ENCODE peak calls at places on chromosomes 6 and 20, in ten cellular contexts. One of them, this sample, is unnamed.
A peak's percentile ranks its signal among the peaks of the same experiment; 100 is the strongest.

GRCh38 chr6:14060971-14061370 is 56.6 kb upstream of the CD83 start:
- DNase-seq in spleen: no peak
- DNase-seq in IMR-90: no peak
- DNase-seq in sigmoid colon: no peak
- DNase-seq in upper lobe of left lung: no peak
- DNase-seq in tibial nerve: no peak
- DNase-seq in breast epithelium: no peak
- DNase-seq in adrenal gland: no peak
- DNase-seq in ovary: no peak
- DNase-seq in Peyer's patch: no peak
- DNase-seq in this sample: no peak

GRCh38 chr6:81126150-81126549 is 626.3 kb downstream of the TENT5A start:
- DNase-seq in IMR-90: no peak
- DNase-seq in tibial nerve: no peak
- DNase-seq in upper lobe of left lung: no peak
- DNase-seq in Peyer's patch: no peak
- DNase-seq in ovary: no peak
- DNase-seq in spleen: no peak
- DNase-seq in adrenal gland: no peak
- DNase-seq in sigmoid colon: no peak
- DNase-seq in breast epithelium: no peak
- DNase-seq in this sample: no peak

GRCh38 chr6:143166247-143166695 is 105.6 kb downstream of the AIG1 start:
- DNase-seq in sigmoid colon: no peak
- DNase-seq in spleen: no peak
- DNase-seq in IMR-90: no peak
- DNase-seq in upper lobe of left lung: no peak
- DNase-seq in adrenal gland: no peak
- DNase-seq in Peyer's patch: no peak
- DNase-seq in breast epithelium: no peak
- DNase-seq in tibial nerve: no peak
- DNase-seq in ovary: no peak
- DNase-seq in this sample: no peak

GRCh38 chr6:122180132-122180531 is 219.3 kb upstream of the HSF2 start:
- DNase-seq in sigmoid colon: no peak
- DNase-seq in ovary: no peak
- DNase-seq in adrenal gland: no peak
- DNase-seq in Peyer's patch: no peak
- DNase-seq in spleen: no peak
- DNase-seq in tibial nerve: no peak
- DNase-seq in upper lobe of left lung: no peak
- DNase-seq in breast epithelium: no peak
- DNase-seq in IMR-90: peak; percentile 13
- DNase-seq in this sample: no peak

GRCh38 chr20:47776639-47777038 is 8.6 kb downstream of the SULF2 start:
- DNase-seq in upper lobe of left lung: no peak
- DNase-seq in tibial nerve: no peak
- DNase-seq in IMR-90: no peak
- DNase-seq in breast epithelium: no peak
- DNase-seq in adrenal gland: no peak
- DNase-seq in ovary: no peak
- DNase-seq in sigmoid colon: no peak
- DNase-seq in spleen: no peak
- DNase-seq in Peyer's patch: no peak
- DNase-seq in this sample: no peak

GRCh38 chr6:113457751-113458150 is 399.4 kb upstream of the MARCKS start:
- DNase-seq in Peyer's patch: no peak
- DNase-seq in upper lobe of left lung: no peak
- DNase-seq in tibial nerve: no peak
- DNase-seq in IMR-90: no peak
- DNase-seq in ovary: no peak
- DNase-seq in spleen: no peak
- DNase-seq in sigmoid colon: no peak
- DNase-seq in breast epithelium: no peak
- DNase-seq in adrenal gland: no peak
- DNase-seq in this sample: no peak

GRCh38 chr6:13915566-13916229 is 9.1 kb upstream of the RNF182 start:
- DNase-seq in tibial nerve: no peak
- DNase-seq in ovary: no peak
- DNase-seq in IMR-90: no peak
- DNase-seq in breast epithelium: no peak
- DNase-seq in adrenal gland: no peak
- DNase-seq in sigmoid colon: no peak
- DNase-seq in Peyer's patch: no peak
- DNase-seq in upper lobe of left lung: no peak
- DNase-seq in spleen: no peak
- DNase-seq in this sample: no peak

GRCh38 chr6:151199976-151200375 is 39.8 kb upstream of the AKAP12 start:
- DNase-seq in Peyer's patch: no peak
- DNase-seq in ovary: no peak
- DNase-seq in breast epithelium: no peak
- DNase-seq in upper lobe of left lung: no peak
- DNase-seq in sigmoid colon: no peak
- DNase-seq in spleen: no peak
- DNase-seq in IMR-90: no peak
- DNase-seq in adrenal gland: no peak
- DNase-seq in tibial nerve: no peak
- DNase-seq in this sample: no peak

DNA sequence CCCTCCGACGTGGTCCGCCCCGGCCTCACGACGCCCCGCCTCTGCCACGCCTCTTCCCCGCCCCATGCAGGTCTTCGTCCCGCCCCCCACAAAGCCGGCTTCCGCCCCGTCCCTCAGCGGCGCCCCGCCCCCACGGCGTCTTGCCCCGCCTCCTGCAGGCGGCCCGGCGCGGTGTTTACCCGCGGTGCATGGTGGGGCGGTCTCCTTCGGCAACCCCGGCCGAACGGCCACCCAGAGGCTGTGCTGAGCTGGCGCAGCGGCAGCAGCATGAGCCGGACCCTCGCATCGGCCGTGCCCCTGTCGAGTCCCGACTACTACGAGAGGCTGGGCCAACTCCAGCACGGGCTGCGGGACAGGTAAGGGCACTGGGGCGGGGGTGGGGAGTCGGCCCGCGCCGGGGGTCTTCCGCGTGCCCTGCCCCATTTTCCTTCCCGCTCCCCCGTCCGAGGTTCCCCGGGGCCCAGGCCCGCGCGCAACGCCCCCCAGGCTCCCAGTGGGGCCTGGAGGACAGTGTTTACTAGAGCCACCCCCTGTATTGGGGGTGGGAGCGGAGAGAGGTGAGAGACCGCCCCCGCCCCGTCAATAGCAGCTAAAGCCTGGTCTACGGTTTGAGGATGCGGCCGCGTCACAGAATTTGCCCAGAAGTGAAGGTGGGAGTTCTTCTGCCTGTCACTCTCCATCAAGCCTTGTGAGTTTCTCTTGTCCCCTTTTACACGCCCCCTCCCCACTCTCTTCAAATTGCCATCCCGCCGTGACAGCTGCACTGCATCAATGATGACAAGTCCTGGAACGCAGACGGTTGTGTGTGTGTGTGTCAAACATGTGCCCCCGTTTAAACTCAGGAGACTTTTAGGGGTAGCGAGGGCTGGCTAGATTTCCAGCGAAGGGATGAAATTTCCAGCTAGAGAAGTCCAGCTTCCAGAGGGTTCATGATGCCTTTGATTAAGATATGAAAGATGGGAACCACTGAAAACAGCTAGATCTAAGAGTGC is at the start of gene KIZ:
- DNase-seq in ovary: peak; percentile 99
- DNase-seq in upper lobe of left lung: peak; percentile 100
- DNase-seq in Peyer's patch: peak; percentile 99
- DNase-seq in tibial nerve: peak; percentile 92
- DNase-seq in spleen: peak; percentile 100
- DNase-seq in IMR-90: peak; percentile 92
- DNase-seq in adrenal gland: peak; percentile 97
- DNase-seq in sigmoid colon: peak; percentile 98
- DNase-seq in breast epithelium: peak; percentile 92
- DNase-seq in this sample: peak; percentile 97
- TF ChIP-seq CTCF in ovary: peak; percentile 41
- TF ChIP-seq CTCF in upper lobe of left lung: peak; percentile 49
- TF ChIP-seq CTCF in Peyer's patch: peak; percentile 71
- TF ChIP-seq CTCF in tibial nerve: peak; percentile 78
- TF ChIP-seq CTCF in spleen: peak; percentile 62
- TF ChIP-seq CTCF in IMR-90: peak; percentile 32
- TF ChIP-seq CTCF in adrenal gland: peak; percentile 65
- TF ChIP-seq CTCF in sigmoid colon: peak; percentile 62
- TF ChIP-seq CTCF in breast epithelium: peak; percentile 50
- TF ChIP-seq CTCF in this sample: peak; percentile 28

DNA sequence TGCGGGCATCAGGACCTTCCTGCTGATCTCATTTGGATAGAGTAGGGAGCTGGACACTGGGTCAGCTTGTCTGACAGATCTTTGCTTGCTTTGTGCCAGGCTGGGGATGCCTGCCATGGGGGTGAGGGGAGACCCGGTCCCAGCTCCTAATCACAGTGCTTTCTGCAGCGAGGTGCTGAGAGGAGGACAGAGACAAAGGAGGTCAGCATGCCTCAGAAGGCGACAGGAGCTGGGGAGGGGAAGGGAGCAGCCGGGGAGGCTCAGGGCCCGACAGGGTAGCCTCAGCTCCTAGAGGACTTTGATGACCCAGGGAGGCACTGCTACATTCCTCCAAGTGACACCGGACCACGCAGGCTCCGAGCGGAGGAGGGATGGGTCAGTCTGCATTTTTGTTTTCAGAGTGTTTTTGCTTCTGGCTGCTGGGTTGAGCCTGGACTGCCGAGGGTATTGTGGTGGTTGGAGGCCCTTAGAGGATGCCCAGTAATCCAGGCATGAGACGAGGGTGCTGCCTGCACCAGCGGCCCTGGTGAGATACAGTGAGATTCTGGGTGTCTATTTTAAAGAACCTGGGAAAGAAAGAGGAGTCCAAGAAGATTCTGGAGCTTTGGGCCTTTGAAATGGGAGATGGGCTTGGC is 7.8 kb downstream of the RBM38 start:
- DNase-seq in spleen: peak; percentile 82
- DNase-seq in adrenal gland: no peak
- DNase-seq in ovary: peak; percentile 40
- DNase-seq in tibial nerve: no peak
- DNase-seq in upper lobe of left lung: peak; percentile 49
- DNase-seq in IMR-90: no peak
- DNase-seq in breast epithelium: no peak
- DNase-seq in Peyer's patch: no peak
- DNase-seq in sigmoid colon: peak; percentile 63
- DNase-seq in this sample: no peak
- H3K4me1 ChIP-seq in spleen: peaks cover 95% of the 10 kb centered on the region
- H3K4me1 ChIP-seq in adrenal gland: peaks cover 48% of the 10 kb centered on the region
- H3K4me1 ChIP-seq in ovary: peaks cover 42% of the 10 kb centered on the region
- H3K4me1 ChIP-seq in tibial nerve: no peaks in the 10 kb centered on the region
- H3K4me1 ChIP-seq in upper lobe of left lung: peaks cover 75% of the 10 kb centered on the region
- H3K4me1 ChIP-seq in IMR-90: peaks cover 6% of the 10 kb centered on the region
- H3K4me1 ChIP-seq in breast epithelium: peaks cover 31% of the 10 kb centered on the region
- H3K4me1 ChIP-seq in Peyer's patch: peaks cover 4% of the 10 kb centered on the region
- H3K4me1 ChIP-seq in sigmoid colon: peaks cover 99% of the 10 kb centered on the region
- H3K4me1 ChIP-seq in this sample: peaks cover 11% of the 10 kb centered on the region

GRCh38 chr6:33729059-33729458 is 17.6 kb upstream of the UQCC2 start:
- DNase-seq in IMR-90: no peak
- DNase-seq in upper lobe of left lung: no peak
- DNase-seq in spleen: no peak
- DNase-seq in sigmoid colon: no peak
- DNase-seq in tibial nerve: no peak
- DNase-seq in breast epithelium: no peak
- DNase-seq in Peyer's patch: no peak
- DNase-seq in adrenal gland: no peak
- DNase-seq in ovary: no peak
- DNase-seq in this sample: no peak

GRCh38 chr6:33726696-33727095 is 15.2 kb upstream of the UQCC2 start:
- DNase-seq in adrenal gland: no peak
- DNase-seq in sigmoid colon: no peak
- DNase-seq in ovary: no peak
- DNase-seq in breast epithelium: no peak
- DNase-seq in upper lobe of left lung: no peak
- DNase-seq in Peyer's patch: no peak
- DNase-seq in tibial nerve: no peak
- DNase-seq in IMR-90: no peak
- DNase-seq in spleen: no peak
- DNase-seq in this sample: no peak

GRCh38 chr6:33727126-33727525 is 15.6 kb upstream of the UQCC2 start:
- DNase-seq in spleen: no peak
- DNase-seq in sigmoid colon: no peak
- DNase-seq in breast epithelium: no peak
- DNase-seq in Peyer's patch: no peak
- DNase-seq in adrenal gland: no peak
- DNase-seq in IMR-90: no peak
- DNase-seq in upper lobe of left lung: no peak
- DNase-seq in ovary: no peak
- DNase-seq in tibial nerve: no peak
- DNase-seq in this sample: no peak

GRCh38 chr6:33727932-33728331 is 16.4 kb upstream of the UQCC2 start:
- DNase-seq in breast epithelium: no peak
- DNase-seq in adrenal gland: no peak
- DNase-seq in tibial nerve: no peak
- DNase-seq in Peyer's patch: no peak
- DNase-seq in upper lobe of left lung: no peak
- DNase-seq in ovary: no peak
- DNase-seq in IMR-90: no peak
- DNase-seq in sigmoid colon: no peak
- DNase-seq in spleen: no peak
- DNase-seq in this sample: peak; percentile 91

DNA sequence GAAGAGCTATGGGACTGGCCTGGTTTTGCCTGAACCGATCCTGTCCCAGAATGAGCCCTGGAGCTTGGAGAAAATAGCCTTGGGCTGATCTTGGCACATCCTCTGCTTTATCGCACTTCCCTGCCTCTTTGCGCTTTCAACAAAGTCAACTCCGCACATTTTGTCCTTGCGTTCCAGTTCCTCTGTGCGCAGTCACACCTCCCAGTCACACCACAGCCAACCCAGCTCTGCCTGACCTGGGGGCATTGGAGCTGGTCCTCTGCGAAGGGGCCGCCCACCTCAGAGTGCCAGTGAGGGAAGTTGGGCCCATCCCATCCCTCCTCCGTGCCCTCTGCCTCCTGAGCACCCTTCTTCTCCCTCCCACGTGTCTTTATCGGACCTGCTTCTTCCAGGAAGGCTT is 16.9 kb upstream of the UQCC2 start:
- DNase-seq in spleen: no peak
- DNase-seq in breast epithelium: no peak
- DNase-seq in ovary: no peak
- DNase-seq in tibial nerve: no peak
- DNase-seq in sigmoid colon: no peak
- DNase-seq in IMR-90: no peak
- DNase-seq in upper lobe of left lung: no peak
- DNase-seq in adrenal gland: no peak
- DNase-seq in Peyer's patch: no peak
- DNase-seq in this sample: peak; percentile 84
- TF ChIP-seq POLR2A in spleen: no peak
- TF ChIP-seq POLR2A in breast epithelium: no peak
- TF ChIP-seq POLR2A in ovary: no peak
- TF ChIP-seq POLR2A in tibial nerve: no peak
- TF ChIP-seq POLR2A in sigmoid colon: no peak
- TF ChIP-seq POLR2A in IMR-90: no peak
- TF ChIP-seq POLR2A in upper lobe of left lung: no peak
- TF ChIP-seq POLR2A in adrenal gland: no peak
- TF ChIP-seq POLR2A in Peyer's patch: no peak
- TF ChIP-seq POLR2A in this sample: peak; percentile 35

DNA sequence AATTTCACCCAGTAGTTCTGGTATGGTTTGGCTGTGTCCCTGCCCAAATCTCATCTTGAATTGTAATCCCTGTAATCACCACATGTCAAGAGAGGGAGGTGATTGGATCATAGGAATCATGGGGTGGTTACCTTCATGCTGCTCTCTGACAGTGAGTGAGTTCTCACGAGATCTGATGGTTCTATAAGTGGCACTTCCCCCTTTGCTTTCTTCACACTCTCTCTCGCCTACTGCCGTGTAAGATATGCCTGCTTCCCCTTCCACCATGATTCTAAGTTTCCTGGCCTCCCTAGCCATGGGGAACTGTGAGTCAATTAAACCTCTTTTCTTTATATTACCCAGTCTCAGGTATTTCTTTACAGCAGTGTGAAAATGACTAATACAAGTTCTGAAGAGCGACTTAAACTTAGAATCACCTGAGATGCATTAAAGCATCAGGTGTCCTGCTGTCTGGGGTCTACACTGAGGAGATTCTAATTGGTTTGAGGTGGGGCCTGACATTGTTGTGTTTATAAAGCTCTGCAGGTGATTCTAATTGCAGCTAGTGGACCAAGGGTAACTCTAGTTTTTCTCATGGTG is 82.1 kb upstream of the DTNBP1 start:
- DNase-seq in sigmoid colon: no peak
- DNase-seq in ovary: no peak
- DNase-seq in spleen: no peak
- DNase-seq in adrenal gland: no peak
- DNase-seq in tibial nerve: no peak
- DNase-seq in Peyer's patch: no peak
- DNase-seq in breast epithelium: no peak
- DNase-seq in upper lobe of left lung: no peak
- DNase-seq in IMR-90: no peak
- DNase-seq in this sample: no peak
- TF ChIP-seq CTCF in sigmoid colon: no peak
- TF ChIP-seq CTCF in ovary: no peak
- TF ChIP-seq CTCF in spleen: no peak
- TF ChIP-seq CTCF in adrenal gland: no peak
- TF ChIP-seq CTCF in tibial nerve: no peak
- TF ChIP-seq CTCF in Peyer's patch: no peak
- TF ChIP-seq CTCF in breast epithelium: no peak
- TF ChIP-seq CTCF in upper lobe of left lung: no peak
- TF ChIP-seq CTCF in IMR-90: no peak
- TF ChIP-seq CTCF in this sample: no peak